ENCODE peak calls at places on chromosomes 13 and 19, in six cellular contexts. K is SK-N-SH, I is B cell, R is NCI-H1105, U is C1 segment of cervical spinal cord, W is RWPE1. D is an unnamed sample.
A peak's percentile ranks its signal among the peaks of the same experiment; 100 is the strongest.

GRCh38 chr19:42216653-42217521 is 590 bp downstream of the DEDD2 start:
- DNase-seq in W (no peak), I (no peak), R (peak; percentile 12), U (no peak), K (peak; percentile 86), D (no peak)

GRCh38 chr13:40269086-40269485 is 397.4 kb downstream of the FOXO1 start:
- DNase-seq in I (no peak), K (no peak), W (no peak), R (no peak), U (no peak), D (no peak)

GRCh38 chr13:109784590-109785140 is 1.7 kb downstream of the IRS2 start:
- DNase-seq in U (peak; percentile 57), K (peak; percentile 88), I (no peak), W (no peak), R (peak; percentile 73), D (no peak)

GRCh38 chr13:22031702-22032286 is 360.9 kb downstream of the FGF9 start:
- DNase-seq in I (no peak), W (no peak), R (no peak), K (no peak), U (no peak), D (no peak)

GRCh38 chr13:36526897-36527296 is 94.6 kb downstream of the CCNA1 start:
- DNase-seq in W (no peak), U (no peak), K (no peak), I (no peak), R (no peak), D (no peak)

GRCh38 chr19:10919352-10920287 is 8.8 kb downstream of the YIPF2 start:
- DNase-seq in W (no peak), R (peak; percentile 8), K (no peak), U (no peak), I (no peak), D (no peak)

GRCh38 chr19:351976-352625 is 7.5 kb upstream of the MIER2 start:
- DNase-seq in W (no peak), R (no peak), U (no peak), K (no peak), I (no peak), D (no peak)

GRCh38 chr19:19741184-19741583 is 8.3 kb upstream of the ZNF14 start:
- DNase-seq in U (no peak), I (no peak), R (no peak), W (no peak), K (no peak), D (no peak)

GRCh38 chr13:76828316-76828741 is 57.9 kb downstream of the KCTD12 start:
- DNase-seq in R (no peak), U (no peak), I (no peak), W (no peak), K (no peak), D (no peak)

GRCh38 chr19:1862424-1863307 is 713 bp downstream of the KLF16 start:
- DNase-seq in I (no peak), U (no peak), W (no peak), R (peak; percentile 28), K (peak; percentile 87), D (no peak)

GRCh38 chr19:45168767-45169351 is 8.1 kb upstream of the NKPD1 start:
- DNase-seq in K (no peak), U (no peak), R (no peak), W (no peak), I (no peak), D (no peak)

GRCh38 chr13:48551329-48551728 is 18.4 kb upstream of the RCBTB2 start:
- DNase-seq in R (no peak), W (no peak), U (no peak), I (no peak), K (no peak), D (no peak)

GRCh38 chr13:44906758-44907157 is 82.5 kb downstream of the NUFIP1 start:
- DNase-seq in W (no peak), R (no peak), I (no peak), K (no peak), U (peak; percentile 50), D (no peak)

GRCh38 chr13:28046981-28047380 is 53.4 kb downstream of the FLT3 start:
- DNase-seq in K (no peak), I (no peak), R (no peak), W (no peak), U (no peak), D (peak; percentile 11)

GRCh38 chr13:28753208-28753892 is 34.6 kb upstream of the SLC46A3 start:
- DNase-seq in I (no peak), W (peak; percentile 82), U (no peak), K (no peak), R (no peak), D (peak; percentile 80)

GRCh38 chr13:45105895-45106294 is 14.4 kb upstream of the GTF2F2 start:
- DNase-seq in U (no peak), I (no peak), W (no peak), K (no peak), R (no peak), D (no peak)

GRCh38 chr19:50461066-50461875 is 15.0 kb upstream of the EMC10 start:
- DNase-seq in W (peak; percentile 85), U (peak; percentile 26), R (peak; percentile 34), I (peak; percentile 79), K (peak; percentile 93), D (peak; percentile 23)

GRCh38 chr13:71290963-71291937 is 575.8 kb downstream of the DACH1 start:
- DNase-seq in R (no peak), U (no peak), K (no peak), I (peak; percentile 43), W (no peak), D (no peak)

GRCh38 chr19:11699931-11700794 is 38.6 kb downstream of the ZNF823 start:
- DNase-seq in U (no peak), I (no peak), K (peak; percentile 59), W (peak; percentile 34), R (peak; percentile 6), D (no peak)

GRCh38 chr13:30743319-30744055 is 8.1 kb downstream of the ALOX5AP start:
- DNase-seq in U (no peak), R (no peak), K (no peak), W (peak; percentile 93), I (no peak), D (peak; percentile 100)

GRCh38 chr13:26992951-26993490 is 178.6 kb downstream of the USP12 start:
- DNase-seq in I (no peak), W (no peak), R (no peak), K (no peak), U (no peak), D (no peak)

GRCh38 chr13:46403851-46404731 is 17.0 kb upstream of the RUBCNL start:
- DNase-seq in K (no peak), R (no peak), I (no peak), U (no peak), W (no peak), D (no peak)

GRCh38 chr13:78137404-78138142 is 218.9 kb upstream of the EDNRB start:
- DNase-seq in W (peak; percentile 46), R (peak; percentile 35), K (peak; percentile 59), I (no peak), U (peak; percentile 6), D (peak; percentile 14)

GRCh38 chr13:21413013-21413412 is 46.1 kb downstream of the ZDHHC20 start:
- DNase-seq in K (no peak), W (no peak), R (no peak), U (no peak), I (no peak), D (no peak)

GRCh38 chr13:24747248-24748151 is 16.5 kb upstream of the RNF17 start:
- DNase-seq in K (no peak), I (no peak), R (no peak), W (no peak), U (no peak), D (no peak)

GRCh38 chr19:17576758-17577532 is 21.5 kb downstream of the COLGALT1 start:
- DNase-seq in W (peak; percentile 85), U (no peak), R (no peak), K (peak; percentile 61), I (no peak), D (no peak)

D was measured in skeletal muscle cell.